ENCODE peak calls at places on chromosomes 16 and 17, in ten cellular contexts. One of them, this sample, is unnamed. For H3K4me1, the result is how much of the 10 kb centered on the place peaks cover.

GRCh38 chr17:55356440-55357328 is 65.0 kb downstream of the MMD start:
- DNase-seq in naive thymus-derived CD4-positive, alpha-beta T cell: peak
- DNase-seq in neuronal stem cell: peak
- DNase-seq in tibial artery: peak
- DNase-seq in OCI-LY7: peak
- DNase-seq in pancreas: peak
- DNase-seq in body of pancreas: peak
- DNase-seq in ascending aorta: no peak
- DNase-seq in hepatocyte: peak
- DNase-seq in DND-41: peak
- DNase-seq in this sample: peak

GRCh38 chr16:66549284-66550131 is at the start of gene TK2:
- DNase-seq in naive thymus-derived CD4-positive, alpha-beta T cell: peak
- DNase-seq in tibial artery: peak
- DNase-seq in pancreas: peak
- DNase-seq in ascending aorta: no peak
- DNase-seq in neuronal stem cell: peak
- DNase-seq in OCI-LY7: peak
- DNase-seq in body of pancreas: peak
- DNase-seq in hepatocyte: peak
- DNase-seq in DND-41: peak
- DNase-seq in this sample: peak

GRCh38 chr17:17004251-17004996 is 32.5 kb upstream of the TNFRSF13B start:
- DNase-seq in pancreas: no peak
- DNase-seq in tibial artery: no peak
- DNase-seq in OCI-LY7: no peak
- DNase-seq in neuronal stem cell: no peak
- DNase-seq in naive thymus-derived CD4-positive, alpha-beta T cell: no peak
- DNase-seq in ascending aorta: no peak
- DNase-seq in body of pancreas: no peak
- DNase-seq in hepatocyte: no peak
- DNase-seq in DND-41: no peak
- DNase-seq in this sample: no peak

GRCh38 chr17:74704536-74704935 is 8.2 kb downstream of the CD300LF start:
- DNase-seq in ascending aorta: no peak
- DNase-seq in OCI-LY7: no peak
- DNase-seq in neuronal stem cell: no peak
- DNase-seq in body of pancreas: no peak
- DNase-seq in naive thymus-derived CD4-positive, alpha-beta T cell: no peak
- DNase-seq in hepatocyte: no peak
- DNase-seq in DND-41: no peak
- DNase-seq in tibial artery: no peak
- DNase-seq in pancreas: no peak
- DNase-seq in this sample: no peak

GRCh38 chr17:82399030-82399429 is 19.1 kb upstream of the HEXD start:
- DNase-seq in naive thymus-derived CD4-positive, alpha-beta T cell: no peak
- DNase-seq in body of pancreas: no peak
- DNase-seq in ascending aorta: no peak
- DNase-seq in hepatocyte: peak
- DNase-seq in OCI-LY7: no peak
- DNase-seq in pancreas: no peak
- DNase-seq in neuronal stem cell: no peak
- DNase-seq in tibial artery: peak
- DNase-seq in DND-41: no peak
- DNase-seq in this sample: no peak

GRCh38 chr17:81063488-81064093 is 28.6 kb downstream of the BAIAP2 start:
- DNase-seq in body of pancreas: no peak
- DNase-seq in DND-41: no peak
- DNase-seq in ascending aorta: no peak
- DNase-seq in OCI-LY7: no peak
- DNase-seq in neuronal stem cell: no peak
- DNase-seq in naive thymus-derived CD4-positive, alpha-beta T cell: no peak
- DNase-seq in tibial artery: no peak
- DNase-seq in hepatocyte: no peak
- DNase-seq in pancreas: no peak
- DNase-seq in this sample: no peak

GRCh38 chr17:76733618-76733957 is 3.5 kb downstream of the SRSF2 start:
- DNase-seq in hepatocyte: no peak
- DNase-seq in naive thymus-derived CD4-positive, alpha-beta T cell: no peak
- DNase-seq in OCI-LY7: no peak
- DNase-seq in pancreas: no peak
- DNase-seq in neuronal stem cell: no peak
- DNase-seq in body of pancreas: no peak
- DNase-seq in tibial artery: no peak
- DNase-seq in ascending aorta: no peak
- DNase-seq in DND-41: no peak
- DNase-seq in this sample: no peak

GRCh38 chr17:64459284-64459747 is 10.4 kb downstream of the MILR1 start:
- DNase-seq in pancreas: no peak
- DNase-seq in ascending aorta: no peak
- DNase-seq in naive thymus-derived CD4-positive, alpha-beta T cell: no peak
- DNase-seq in neuronal stem cell: no peak
- DNase-seq in OCI-LY7: no peak
- DNase-seq in body of pancreas: no peak
- DNase-seq in tibial artery: no peak
- DNase-seq in DND-41: no peak
- DNase-seq in hepatocyte: peak
- DNase-seq in this sample: no peak

GRCh38 chr16:69853481-69853880 is 91.3 kb downstream of the WWP2 start:
- DNase-seq in tibial artery: no peak
- DNase-seq in DND-41: no peak
- DNase-seq in ascending aorta: no peak
- DNase-seq in naive thymus-derived CD4-positive, alpha-beta T cell: no peak
- DNase-seq in body of pancreas: no peak
- DNase-seq in neuronal stem cell: no peak
- DNase-seq in hepatocyte: no peak
- DNase-seq in pancreas: no peak
- DNase-seq in OCI-LY7: no peak
- DNase-seq in this sample: no peak

GRCh38 chr16:61926766-61927165 is 109.5 kb downstream of the CDH8 start:
- DNase-seq in hepatocyte: no peak
- DNase-seq in body of pancreas: no peak
- DNase-seq in DND-41: no peak
- DNase-seq in pancreas: no peak
- DNase-seq in OCI-LY7: no peak
- DNase-seq in ascending aorta: no peak
- DNase-seq in tibial artery: no peak
- DNase-seq in neuronal stem cell: no peak
- DNase-seq in naive thymus-derived CD4-positive, alpha-beta T cell: no peak
- DNase-seq in this sample: no peak

GRCh38 chr17:36722121-36722902 is 120.9 kb downstream of the MRM1 start:
- DNase-seq in neuronal stem cell: peak
- DNase-seq in DND-41: peak
- DNase-seq in pancreas: peak
- DNase-seq in naive thymus-derived CD4-positive, alpha-beta T cell: peak
- DNase-seq in ascending aorta: no peak
- DNase-seq in OCI-LY7: no peak
- DNase-seq in tibial artery: no peak
- DNase-seq in hepatocyte: peak
- DNase-seq in body of pancreas: peak
- DNase-seq in this sample: no peak

GRCh38 chr17:32525116-32525515 is 38.3 kb downstream of the CDK5R1 start:
- DNase-seq in hepatocyte: no peak
- DNase-seq in naive thymus-derived CD4-positive, alpha-beta T cell: no peak
- DNase-seq in neuronal stem cell: no peak
- DNase-seq in body of pancreas: no peak
- DNase-seq in pancreas: no peak
- DNase-seq in ascending aorta: no peak
- DNase-seq in OCI-LY7: no peak
- DNase-seq in DND-41: no peak
- DNase-seq in tibial artery: no peak
- DNase-seq in this sample: no peak

DNA sequence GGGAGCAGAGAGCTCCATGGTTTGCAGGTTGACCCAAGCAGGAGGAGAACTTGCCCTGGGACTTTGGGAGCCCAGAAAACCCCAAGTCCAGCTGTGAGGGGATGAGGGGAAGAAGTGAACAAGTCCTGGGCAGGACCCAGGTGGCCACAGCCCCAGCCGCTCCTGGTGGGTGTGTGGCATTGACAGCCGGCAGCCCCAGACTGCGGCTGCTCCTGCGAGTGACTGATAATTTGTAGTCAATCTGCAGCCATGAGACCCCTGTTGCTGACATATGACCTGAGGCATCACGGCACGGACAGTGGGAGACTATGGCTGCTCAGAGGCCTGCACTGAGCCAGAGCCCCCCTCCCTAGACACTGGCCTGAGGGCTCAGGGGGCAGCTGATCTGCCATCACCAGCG is 66.4 kb downstream of the PRMT7 start:
- DNase-seq in body of pancreas: no peak
- DNase-seq in ascending aorta: no peak
- DNase-seq in OCI-LY7: no peak
- DNase-seq in DND-41: no peak
- DNase-seq in tibial artery: no peak
- DNase-seq in naive thymus-derived CD4-positive, alpha-beta T cell: peak
- DNase-seq in neuronal stem cell: no peak
- DNase-seq in pancreas: no peak
- DNase-seq in hepatocyte: no peak
- DNase-seq in this sample: no peak
- H3K4me3 ChIP-seq in body of pancreas: no peak
- H3K4me3 ChIP-seq in ascending aorta: no peak
- H3K4me3 ChIP-seq in OCI-LY7: no peak
- H3K4me3 ChIP-seq in DND-41: no peak
- H3K4me3 ChIP-seq in tibial artery: no peak
- H3K4me3 ChIP-seq in naive thymus-derived CD4-positive, alpha-beta T cell: no peak
- H3K4me3 ChIP-seq in neuronal stem cell: no peak
- H3K4me3 ChIP-seq in pancreas: no peak
- H3K4me3 ChIP-seq in hepatocyte: no peak
- H3K4me3 ChIP-seq in this sample: no peak

DNA sequence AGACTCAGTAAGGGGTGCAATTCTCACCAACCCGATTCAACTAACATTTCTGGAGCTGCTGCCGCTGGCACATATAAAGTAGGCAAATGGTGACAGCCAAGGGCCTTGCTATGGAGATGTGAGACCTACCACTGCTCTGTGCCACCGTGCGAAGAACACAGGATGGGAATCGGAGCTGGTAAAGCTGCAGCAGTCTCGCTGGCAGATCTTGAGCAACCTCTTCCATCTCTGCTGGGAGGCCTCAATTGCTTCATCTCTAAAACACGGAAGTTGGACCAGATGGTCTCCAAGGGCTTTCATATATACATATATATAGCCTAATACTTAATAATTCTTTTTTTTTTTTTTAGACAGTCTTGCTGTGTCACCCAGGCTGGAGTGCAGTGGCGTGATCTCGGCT is 128.9 kb upstream of the RCVRN start:
- DNase-seq in neuronal stem cell: no peak
- DNase-seq in ascending aorta: no peak
- DNase-seq in pancreas: no peak
- DNase-seq in hepatocyte: no peak
- DNase-seq in body of pancreas: peak
- DNase-seq in naive thymus-derived CD4-positive, alpha-beta T cell: no peak
- DNase-seq in DND-41: no peak
- DNase-seq in tibial artery: peak
- DNase-seq in OCI-LY7: no peak
- DNase-seq in this sample: no peak
- H3K4me1 ChIP-seq in neuronal stem cell: under half
- H3K4me1 ChIP-seq in ascending aorta: under half
- H3K4me1 ChIP-seq in pancreas: under half
- H3K4me1 ChIP-seq in hepatocyte: under half
- H3K4me1 ChIP-seq in body of pancreas: under half
- H3K4me1 ChIP-seq in naive thymus-derived CD4-positive, alpha-beta T cell: under half
- H3K4me1 ChIP-seq in DND-41: under half
- H3K4me1 ChIP-seq in tibial artery: under half
- H3K4me1 ChIP-seq in OCI-LY7: under half
- H3K4me1 ChIP-seq in this sample: under half

GRCh38 chr17:15340966-15341365 is 431 bp downstream of the TEKT3 start:
- DNase-seq in naive thymus-derived CD4-positive, alpha-beta T cell: no peak
- DNase-seq in pancreas: no peak
- DNase-seq in ascending aorta: no peak
- DNase-seq in OCI-LY7: no peak
- DNase-seq in body of pancreas: no peak
- DNase-seq in DND-41: no peak
- DNase-seq in neuronal stem cell: peak
- DNase-seq in hepatocyte: no peak
- DNase-seq in tibial artery: no peak
- DNase-seq in this sample: no peak

GRCh38 chr17:15342460-15342859 is 1.1 kb upstream of the TEKT3 start:
- DNase-seq in ascending aorta: no peak
- DNase-seq in OCI-LY7: no peak
- DNase-seq in neuronal stem cell: no peak
- DNase-seq in tibial artery: no peak
- DNase-seq in body of pancreas: no peak
- DNase-seq in DND-41: no peak
- DNase-seq in naive thymus-derived CD4-positive, alpha-beta T cell: no peak
- DNase-seq in hepatocyte: no peak
- DNase-seq in pancreas: no peak
- DNase-seq in this sample: no peak

GRCh38 chr17:15341385-15341849 is at the start of gene TEKT3:
- DNase-seq in tibial artery: peak
- DNase-seq in naive thymus-derived CD4-positive, alpha-beta T cell: no peak
- DNase-seq in body of pancreas: peak
- DNase-seq in pancreas: peak
- DNase-seq in hepatocyte: peak
- DNase-seq in neuronal stem cell: peak
- DNase-seq in ascending aorta: peak
- DNase-seq in OCI-LY7: no peak
- DNase-seq in DND-41: no peak
- DNase-seq in this sample: peak

GRCh38 chr17:15343749-15344148 is 2.4 kb upstream of the TEKT3 start:
- DNase-seq in naive thymus-derived CD4-positive, alpha-beta T cell: no peak
- DNase-seq in ascending aorta: no peak
- DNase-seq in body of pancreas: no peak
- DNase-seq in OCI-LY7: no peak
- DNase-seq in hepatocyte: peak
- DNase-seq in pancreas: no peak
- DNase-seq in tibial artery: no peak
- DNase-seq in neuronal stem cell: no peak
- DNase-seq in DND-41: no peak
- DNase-seq in this sample: no peak

DNA sequence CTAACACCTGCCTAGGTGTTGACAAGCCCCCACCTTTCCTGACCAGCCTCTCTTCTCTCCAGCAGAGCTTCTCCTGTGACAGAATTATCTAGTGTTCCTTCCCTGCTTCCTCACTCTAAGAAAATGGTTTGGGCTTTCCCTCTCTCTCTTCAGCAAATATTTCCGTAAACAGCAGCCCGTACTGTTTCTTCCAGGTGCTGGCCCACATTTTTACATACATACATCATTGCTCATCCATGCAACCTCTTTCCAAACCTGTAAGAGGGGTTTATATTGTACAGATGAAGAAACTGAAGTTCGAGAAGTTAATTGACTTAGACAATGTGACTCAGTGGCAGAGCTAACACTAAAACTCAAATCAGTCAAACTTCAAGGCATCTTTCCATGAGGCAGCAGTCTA is 569 bp upstream of the TEKT3 start:
- DNase-seq in body of pancreas: no peak
- DNase-seq in tibial artery: no peak
- DNase-seq in DND-41: no peak
- DNase-seq in neuronal stem cell: no peak
- DNase-seq in naive thymus-derived CD4-positive, alpha-beta T cell: no peak
- DNase-seq in OCI-LY7: no peak
- DNase-seq in pancreas: no peak
- DNase-seq in hepatocyte: no peak
- DNase-seq in ascending aorta: no peak
- DNase-seq in this sample: no peak
- H3K4me3 ChIP-seq in body of pancreas: no peak
- H3K4me3 ChIP-seq in tibial artery: peak
- H3K4me3 ChIP-seq in DND-41: no peak
- H3K4me3 ChIP-seq in neuronal stem cell: no peak
- H3K4me3 ChIP-seq in naive thymus-derived CD4-positive, alpha-beta T cell: no peak
- H3K4me3 ChIP-seq in OCI-LY7: no peak
- H3K4me3 ChIP-seq in pancreas: peak
- H3K4me3 ChIP-seq in hepatocyte: peak
- H3K4me3 ChIP-seq in ascending aorta: peak
- H3K4me3 ChIP-seq in this sample: no peak

GRCh38 chr16:88785106-88785924 is at the start of gene PIEZO1:
- DNase-seq in body of pancreas: peak
- DNase-seq in hepatocyte: peak
- DNase-seq in neuronal stem cell: no peak
- DNase-seq in pancreas: peak
- DNase-seq in DND-41: peak
- DNase-seq in ascending aorta: no peak
- DNase-seq in naive thymus-derived CD4-positive, alpha-beta T cell: peak
- DNase-seq in tibial artery: peak
- DNase-seq in OCI-LY7: peak
- DNase-seq in this sample: no peak
- H3K4me1 ChIP-seq in body of pancreas: under half
- H3K4me1 ChIP-seq in hepatocyte: under half
- H3K4me1 ChIP-seq in neuronal stem cell: under half
- H3K4me1 ChIP-seq in pancreas: under half
- H3K4me1 ChIP-seq in DND-41: half or more
- H3K4me1 ChIP-seq in ascending aorta: under half
- H3K4me1 ChIP-seq in naive thymus-derived CD4-positive, alpha-beta T cell: under half
- H3K4me1 ChIP-seq in tibial artery: under half
- H3K4me1 ChIP-seq in OCI-LY7: half or more
- H3K4me1 ChIP-seq in this sample: under half